ENCODE peak calls at places on chromosome 10, in four cellular contexts. V is frontal cortex, O is IMR-90, G is NCI-H460. B is an unnamed sample.

GRCh38 chr10:94279835-94280709 is 82.7 kb downstream of the NOC3L start:
- DNase-seq in V (peak), O (peak), G (peak), B (peak)

GRCh38 chr10:48523820-48524758 is 80.8 kb downstream of the ARHGAP22 start:
- DNase-seq in V (peak), O (no peak), G (no peak), B (peak)

GRCh38 chr10:102641398-102641797 is 2.9 kb upstream of the TRIM8 start:
- DNase-seq in V (no peak), O (no peak), G (no peak), B (no peak)

GRCh38 chr10:30752481-30752881 is 122.9 kb upstream of the LYZL2 start:
- DNase-seq in V (no peak), O (no peak), G (no peak), B (no peak)

GRCh38 chr10:21030096-21030495 is 133.0 kb upstream of the NEBL start:
- DNase-seq in V (no peak), O (no peak), G (peak), B (peak)

GRCh38 chr10:58326967-58327381 is 7.8 kb upstream of the UBE2D1 start:
- DNase-seq in V (no peak), O (peak), G (no peak), B (peak)

GRCh38 chr10:100737359-100738054 is 7.9 kb upstream of the PAX2 start:
- DNase-seq in V (no peak), O (no peak), G (no peak), B (no peak)

GRCh38 chr10:44921061-44921460 is 9.9 kb downstream of the TMEM72 start:
- DNase-seq in V (no peak), O (no peak), G (no peak), B (no peak)

GRCh38 chr10:62501547-62501946 is 127.4 kb downstream of the ZNF365 start:
- DNase-seq in V (no peak), O (peak), G (no peak), B (no peak)

GRCh38 chr10:94521276-94522250 is 24.0 kb upstream of the HELLS start:
- DNase-seq in V (no peak), O (no peak), G (no peak), B (no peak)

GRCh38 chr10:70858759-70859158 is 29.6 kb downstream of the PCBD1 start:
- DNase-seq in V (no peak), O (no peak), G (no peak), B (no peak)

GRCh38 chr10:60314306-60314940 is 75.3 kb downstream of the ANK3 start:
- DNase-seq in V (no peak), O (peak), G (peak), B (peak)

GRCh38 chr10:50367732-50368131 is 116.4 kb upstream of the ASAH2 start:
- DNase-seq in V (no peak), O (peak), G (peak), B (peak)

GRCh38 chr10:80684217-80684616 is 146.5 kb downstream of the SH2D4B start:
- DNase-seq in V (no peak), O (peak), G (no peak), B (no peak)

GRCh38 chr10:43674546-43675205 is 26.0 kb upstream of the ZNF32 start:
- DNase-seq in V (no peak), O (no peak), G (no peak), B (no peak)

GRCh38 chr10:100498059-100498458 is 21.6 kb downstream of the SEC31B start:
- DNase-seq in V (no peak), O (no peak), G (no peak), B (no peak)

GRCh38 chr10:133163889-133164815 is 4.1 kb downstream of the KNDC1 start:
- DNase-seq in V (no peak), O (no peak), G (no peak), B (no peak)

GRCh38 chr10:73647211-73647874 is 6.1 kb upstream of the MYOZ1 start:
- DNase-seq in V (peak), O (no peak), G (no peak), B (peak)

GRCh38 chr10:13659887-13660544 is 73.3 kb downstream of the PRPF18 start:
- DNase-seq in V (peak), O (peak), G (peak), B (peak)

GRCh38 chr10:73497623-73498022 is 1.8 kb upstream of the PPP3CB start:
- DNase-seq in V (no peak), O (no peak), G (no peak), B (no peak)

GRCh38 chr10:132144086-132144485 is 42.7 kb upstream of the DPYSL4 start:
- DNase-seq in V (no peak), O (no peak), G (no peak), B (no peak)

GRCh38 chr10:105756386-105756785 is 1115.3 kb downstream of the SORCS3 start:
- DNase-seq in V (no peak), O (no peak), G (no peak), B (no peak)

GRCh38 chr10:119459681-119460340 is 82.7 kb downstream of the RGS10 start:
- DNase-seq in V (no peak), O (no peak), G (no peak), B (no peak)

GRCh38 chr10:44975487-44976331 is 2.9 kb downstream of the DEPP1 start:
- DNase-seq in V (no peak), O (peak), G (no peak), B (peak)

GRCh38 chr10:75352650-75353049 is 48.9 kb downstream of the ZNF503 start:
- DNase-seq in V (no peak), O (peak), G (no peak), B (peak)

GRCh38 chr10:63627376-63627775 is 106.2 kb downstream of the REEP3 start:
- DNase-seq in V (no peak), O (no peak), G (peak), B (no peak)

GRCh38 chr10:113782986-113783704 is 31.7 kb downstream of the PLEKHS1 start:
- DNase-seq in V (no peak), O (no peak), G (no peak), B (no peak)

GRCh38 chr10:91539930-91540329 is 92.9 kb downstream of the PPP1R3C start:
- DNase-seq in V (no peak), O (no peak), G (no peak), B (no peak)

GRCh38 chr10:114491933-114492332 is 87.6 kb upstream of the AFAP1L2 start:
- DNase-seq in V (no peak), O (no peak), G (no peak), B (peak)

GRCh38 chr10:61356342-61356741 is 96.8 kb downstream of the TMEM26 start:
- DNase-seq in V (no peak), O (no peak), G (no peak), B (no peak)

GRCh38 chr10:119817991-119818888 is 54.4 kb downstream of the MCMBP start:
- DNase-seq in V (peak), O (peak), G (no peak), B (peak)

GRCh38 chr10:21217107-21217506 is 308.4 kb downstream of the SKIDA1 start:
- DNase-seq in V (no peak), O (no peak), G (no peak), B (no peak)

GRCh38 chr10:71810048-71810750 is 36.9 kb upstream of the VSIR start:
- DNase-seq in V (no peak), O (no peak), G (no peak), B (no peak)

GRCh38 chr10:128867119-128867518 is 599.9 kb upstream of the MGMT start:
- DNase-seq in V (no peak), O (no peak), G (no peak), B (no peak)

GRCh38 chr10:75703191-75703861 is 271.9 kb downstream of the LRMDA start:
- DNase-seq in V (no peak), O (no peak), G (no peak), B (no peak)

GRCh38 chr10:44914891-44915290 is 3.8 kb downstream of the TMEM72 start:
- DNase-seq in V (no peak), O (no peak), G (no peak), B (no peak)

GRCh38 chr10:112804036-112804435 is 146.0 kb upstream of the TCF7L2 start:
- DNase-seq in V (no peak), O (no peak), G (no peak), B (no peak)

B was measured in astrocyte of the spinal cord.